ENCODE peak calls at places on chromosomes 2 and 18, in four cellular contexts. U, T, P and L are unnamed samples.

GRCh38 chr2:43158259-43158880 is 68.0 kb downstream of the ZFP36L2 start:
- DNase-seq in U (no peak), T (no peak), P (no peak), L (peak; percentile 97)

GRCh38 chr2:23350026-23350791 is 34.8 kb upstream of the KLHL29 start:
- DNase-seq in U (no peak), T (no peak), P (no peak), L (no peak)

GRCh38 chr2:128172191-128172590 is 81.2 kb downstream of the UGGT1 start:
- DNase-seq in U (peak; percentile 10), T (no peak), P (no peak), L (no peak)

GRCh38 chr2:148876589-148877402 is 1.8 kb downstream of the KIF5C start:
- DNase-seq in U (peak; percentile 10), T (no peak), P (no peak), L (no peak)

GRCh38 chr2:74188018-74188601 is 9.4 kb upstream of the MOB1A start:
- DNase-seq in U (no peak), T (no peak), P (no peak), L (no peak)

GRCh38 chr2:168449419-168449818 is 6.7 kb upstream of the CERS6 start:
- DNase-seq in U (no peak), T (no peak), P (no peak), L (no peak)

GRCh38 chr2:103818176-103818575 is 1035.7 kb upstream of the POU3F3 start:
- DNase-seq in U (no peak), T (no peak), P (no peak), L (no peak)

GRCh38 chr2:187614756-187615155 is 60.5 kb upstream of the TFPI start:
- DNase-seq in U (no peak), T (no peak), P (no peak), L (no peak)

GRCh38 chr2:52222128-52222527 is 1190.2 kb upstream of the NRXN1 start:
- DNase-seq in U (no peak), T (no peak), P (no peak), L (no peak)

GRCh38 chr2:8628870-8629209 is 53.0 kb upstream of the ID2 start:
- DNase-seq in U (no peak), T (no peak), P (no peak), L (no peak)

GRCh38 chr2:20544093-20544747 is 97.3 kb downstream of the RHOB start:
- DNase-seq in U (no peak), T (no peak), P (no peak), L (no peak)

GRCh38 chr2:218282173-218282991 is 9.9 kb downstream of the TMBIM1 start:
- DNase-seq in U (no peak), T (no peak), P (no peak), L (no peak)

GRCh38 chr18:70322928-70323327 is 34.1 kb downstream of the SOCS6 start:
- DNase-seq in U (no peak), T (no peak), P (no peak), L (no peak)

GRCh38 chr2:169479257-169480078 is at the start of gene BBS5:
- DNase-seq in U (peak; percentile 91), T (peak; percentile 70), P (peak; percentile 23), L (peak; percentile 80)

GRCh38 chr2:43131051-43131889 is 95.1 kb downstream of the ZFP36L2 start:
- DNase-seq in U (peak; percentile 76), T (no peak), P (no peak), L (peak; percentile 99)

GRCh38 chr18:10164241-10165160 is 250.7 kb downstream of the VAPA start:
- DNase-seq in U (no peak), T (no peak), P (no peak), L (no peak)

GRCh38 chr2:234873828-234874173 is 78.0 kb upstream of the SH3BP4 start:
- DNase-seq in U (no peak), T (no peak), P (no peak), L (no peak)

GRCh38 chr2:58896600-58896999 is 655.5 kb upstream of the FANCL start:
- DNase-seq in U (no peak), T (no peak), P (no peak), L (no peak)

GRCh38 chr2:135149251-135149650 is 97.2 kb downstream of the RAB3GAP1 start:
- DNase-seq in U (no peak), T (no peak), P (no peak), L (no peak)

GRCh38 chr2:219447242-219448098 is 12.8 kb downstream of the SPEG start:
- DNase-seq in U (no peak), T (no peak), P (no peak), L (no peak)

GRCh38 chr18:45517181-45517741 is 98.0 kb upstream of the SLC14A2 start:
- DNase-seq in U (no peak), T (no peak), P (no peak), L (no peak)

GRCh38 chr2:200042944-200043343 is 87.6 kb downstream of the MAIP1 start:
- DNase-seq in U (no peak), T (no peak), P (no peak), L (no peak)

GRCh38 chr2:106085441-106085911 is 108.6 kb downstream of the UXS1 start:
- DNase-seq in U (peak; percentile 41), T (no peak), P (no peak), L (peak; percentile 43)

GRCh38 chr2:95799892-95800291 is 191.7 kb downstream of the ANKRD36C start:
- DNase-seq in U (no peak), T (no peak), P (no peak), L (no peak)

GRCh38 chr18:45664824-45665763 is 49.8 kb downstream of the SLC14A2 start:
- DNase-seq in U (peak; percentile 66), T (peak; percentile 53), P (no peak), L (peak; percentile 85)

GRCh38 chr2:169964740-169965139 is 137.5 kb downstream of the UBR3 start:
- DNase-seq in U (no peak), T (no peak), P (no peak), L (no peak)

GRCh38 chr2:101002562-101003277 is 631 bp downstream of the RPL31 start:
- DNase-seq in U (peak; percentile 30), T (no peak), P (no peak), L (no peak)

GRCh38 chr2:113692698-113693428 is 63.6 kb downstream of the SLC35F5 start:
- DNase-seq in U (no peak), T (no peak), P (peak; percentile 78), L (no peak)

GRCh38 chr2:96251721-96252292 is 14.0 kb downstream of the TMEM127 start:
- DNase-seq in U (peak; percentile 48), T (no peak), P (no peak), L (no peak)

GRCh38 chr2:183665976-183666375 is 541.7 kb downstream of the NUP35 start:
- DNase-seq in U (no peak), T (no peak), P (no peak), L (no peak)

GRCh38 chr2:234978466-234979203 is 26.8 kb downstream of the SH3BP4 start:
- DNase-seq in U (no peak), T (no peak), P (no peak), L (no peak)

GRCh38 chr2:26740890-26741302 is 23.2 kb upstream of the SLC35F6 start:
- DNase-seq in U (peak; percentile 53), T (no peak), P (no peak), L (no peak)

GRCh38 chr2:172969609-172970008 is 106.0 kb upstream of the MAP3K20 start:
- DNase-seq in U (no peak), T (no peak), P (no peak), L (no peak)

GRCh38 chr2:107657049-107657448 is 169.6 kb upstream of the RGPD4 start:
- DNase-seq in U (no peak), T (no peak), P (no peak), L (no peak)

GRCh38 chr2:206958236-206958635 is 18.9 kb downstream of the CPO start:
- DNase-seq in U (no peak), T (no peak), P (no peak), L (no peak)

GRCh38 chr18:69484699-69485396 is 84.2 kb downstream of the DOK6 start:
- DNase-seq in U (no peak), T (no peak), P (no peak), L (no peak)

GRCh38 chr18:3652380-3653262 is 202.6 kb downstream of the TGIF1 start:
- DNase-seq in U (peak; percentile 100), T (no peak), P (no peak), L (peak; percentile 98)

DNA sequence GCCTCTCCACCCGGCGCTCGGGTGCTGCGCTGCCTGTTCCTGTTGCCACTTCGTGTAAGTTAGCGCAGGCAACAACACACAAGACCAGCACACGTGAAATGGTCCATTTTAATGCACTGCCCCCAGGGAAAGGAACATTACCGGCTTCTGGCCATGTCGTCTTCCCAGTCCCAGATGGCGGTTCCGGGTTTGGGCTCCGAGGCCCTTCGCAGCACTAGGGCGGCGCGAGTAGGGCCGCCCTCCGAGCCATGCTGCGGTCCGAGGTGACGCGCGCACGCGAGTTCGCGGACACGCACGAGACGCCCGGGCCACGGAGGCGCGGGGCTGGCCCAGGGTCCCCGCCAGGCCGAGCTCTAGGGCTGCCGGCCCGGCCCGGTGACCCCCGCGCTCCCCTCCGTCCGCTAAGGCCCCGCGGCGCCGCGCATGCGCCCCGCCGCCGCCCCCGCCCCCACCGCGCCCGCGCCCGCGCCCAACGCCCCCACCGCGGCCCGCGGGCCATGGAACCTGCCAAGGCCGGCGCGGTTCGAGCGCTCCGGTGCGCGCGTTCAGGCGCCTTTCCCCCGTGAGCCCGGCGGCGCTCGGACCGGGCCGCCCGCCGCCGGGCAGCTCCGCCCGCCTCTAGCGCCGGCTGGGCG is 365 bp upstream of the ZNF236 start:
- DNase-seq in U (peak; percentile 48), T (peak; percentile 65), P (no peak), L (peak; percentile 73)
- TF ChIP-seq POLR2AphosphoS5 in U (no peak), T (peak; percentile 73), P (peak; percentile 62), L (peak; percentile 81)

DNA sequence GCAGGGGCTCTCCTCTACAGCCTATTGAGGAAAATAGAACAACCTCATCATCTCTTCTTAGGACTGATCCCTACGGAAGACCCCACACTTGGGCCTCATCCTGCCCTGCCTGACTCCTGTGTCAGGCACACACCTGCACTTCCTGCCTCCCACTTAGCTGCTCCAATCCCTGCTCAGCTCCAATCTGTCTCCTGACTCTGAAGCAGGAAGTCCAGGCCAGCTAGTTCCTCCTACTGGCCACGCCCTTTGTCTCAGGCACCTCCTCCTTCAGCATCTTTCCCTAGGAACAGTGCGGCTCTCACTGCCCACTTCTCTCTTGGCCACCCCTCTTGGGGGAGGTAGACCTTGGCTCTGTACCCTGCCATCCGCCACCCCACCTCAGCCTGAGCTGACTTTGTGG is 135.8 kb downstream of the CELF4 start:
- DNase-seq in U (peak; percentile 11), T (no peak), P (no peak), L (peak; percentile 21)
- TF ChIP-seq SPI1 in U (no peak), T (no peak), P (no peak), L (no peak)

GRCh38 chr2:166375736-166376487 is at the start of gene SCN9A:
- DNase-seq in U (peak; percentile 98), T (no peak), P (no peak), L (no peak)
- TF ChIP-seq POLR2AphosphoS5 in U (peak; percentile 50), T (no peak), P (no peak), L (no peak)

DNA sequence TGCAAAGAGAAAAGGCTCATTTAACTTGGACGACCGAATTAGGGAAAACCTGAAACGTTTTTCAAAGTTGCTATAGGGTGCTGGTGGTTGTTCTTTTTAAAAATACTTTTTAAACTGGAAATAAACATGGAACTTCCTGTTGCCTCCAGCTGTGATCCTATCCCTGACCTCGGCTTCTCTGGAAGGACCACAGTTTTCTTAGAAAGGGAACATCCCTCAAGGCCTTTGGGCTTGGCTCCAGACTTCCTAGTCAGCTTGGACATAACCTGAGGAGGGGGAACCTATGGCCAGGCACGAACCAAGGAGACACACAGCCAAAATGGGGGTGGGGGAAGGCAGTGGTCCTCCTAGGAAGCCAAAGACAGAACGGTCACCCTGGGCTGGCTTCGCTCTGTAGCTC is 57.7 kb downstream of the CENPO start:
- DNase-seq in U (no peak), T (no peak), P (no peak), L (no peak)
- TF ChIP-seq SPI1 in U (no peak), T (no peak), P (no peak), L (no peak)